ENCODE peak calls at places on chromosome 21, in four cellular contexts. T, D, Q and F are unnamed samples.
A peak's percentile ranks its signal among the peaks of the same experiment; 100 is the strongest.

GRCh38 chr21:43209575-43210453 is 41.0 kb downstream of the CRYAA start:
- DNase-seq in T (no peak), D (no peak), Q (no peak), F (no peak)

GRCh38 chr21:36640260-36641244 is 58.4 kb upstream of the SIM2 start:
- DNase-seq in T (no peak), D (no peak), Q (no peak), F (no peak)

GRCh38 chr21:28738305-28738704 is 254.4 kb downstream of the LTN1 start:
- DNase-seq in T (no peak), D (no peak), Q (no peak), F (no peak)

GRCh38 chr21:36696640-36697472 is 2.1 kb upstream of the SIM2 start:
- DNase-seq in T (peak; percentile 18), D (peak; percentile 45), Q (no peak), F (no peak)

GRCh38 chr21:42829417-42829816 is 49.9 kb downstream of the WDR4 start:
- DNase-seq in T (no peak), D (no peak), Q (no peak), F (no peak)

GRCh38 chr21:19198801-19199200 is 795.2 kb upstream of the TMPRSS15 start:
- DNase-seq in T (no peak), D (no peak), Q (no peak), F (no peak)

GRCh38 chr21:43190544-43191340 is 21.9 kb downstream of the CRYAA start:
- DNase-seq in T (no peak), D (no peak), Q (no peak), F (no peak)

GRCh38 chr21:27371688-27372331 is 404.9 kb upstream of the ADAMTS5 start:
- DNase-seq in T (no peak), D (no peak), Q (no peak), F (peak; percentile 10)

GRCh38 chr21:45449658-45450502 is 44.9 kb downstream of the COL18A1 start:
- DNase-seq in T (no peak), D (no peak), Q (no peak), F (no peak)

GRCh38 chr21:31908106-31909031 is 35.5 kb downstream of the HUNK start:
- DNase-seq in T (no peak), D (no peak), Q (no peak), F (no peak)

GRCh38 chr21:42308914-42309752 is 6.1 kb downstream of the TFF3 start:
- DNase-seq in T (no peak), D (no peak), Q (no peak), F (no peak)

GRCh38 chr21:45525910-45526306 is 16.3 kb downstream of the SLC19A1 start:
- DNase-seq in T (no peak), D (no peak), Q (no peak), F (no peak)

GRCh38 chr21:46439906-46440305 is 18.8 kb upstream of the DIP2A start:
- DNase-seq in T (no peak), D (no peak), Q (no peak), F (no peak)

GRCh38 chr21:45551816-45552695 is 9.8 kb upstream of the SLC19A1 start:
- DNase-seq in T (no peak), D (no peak), Q (no peak), F (no peak)

GRCh38 chr21:39182016-39182415 is 1.2 kb downstream of the PSMG1 start:
- DNase-seq in T (no peak), D (no peak), Q (no peak), F (peak; percentile 68)

GRCh38 chr21:29322570-29322957 is 23.8 kb downstream of the BACH1 start:
- DNase-seq in T (no peak), D (no peak), Q (no peak), F (no peak)

GRCh38 chr21:44529011-44529421 is 11.0 kb downstream of the KRTAP10-1 start:
- DNase-seq in T (no peak), D (no peak), Q (no peak), F (no peak)

GRCh38 chr21:46081022-46081861 is 16.7 kb upstream of the COL6A2 start:
- DNase-seq in T (no peak), D (no peak), Q (no peak), F (no peak)

GRCh38 chr21:37225440-37225839 is 41.7 kb downstream of the VPS26C start:
- DNase-seq in T (no peak), D (no peak), Q (no peak), F (peak; percentile 97)

GRCh38 chr21:35925497-35925896 is 134.8 kb downstream of the SETD4 start:
- DNase-seq in T (no peak), D (no peak), Q (peak; percentile 8), F (peak; percentile 29)

GRCh38 chr21:21028275-21028814 is 30.1 kb downstream of the NCAM2 start:
- DNase-seq in T (no peak), D (no peak), Q (no peak), F (no peak)

GRCh38 chr21:33828083-33828482 is 87.5 kb downstream of the ATP5PO start:
- DNase-seq in T (no peak), D (no peak), Q (no peak), F (no peak)

GRCh38 chr21:44763451-44764318 is 37.9 kb downstream of the UBE2G2 start:
- DNase-seq in T (no peak), D (no peak), Q (no peak), F (no peak)

GRCh38 chr21:34592120-34592561 is 22.8 kb downstream of the RCAN1 start:
- DNase-seq in T (no peak), D (no peak), Q (no peak), F (peak; percentile 58)

GRCh38 chr21:27564684-27565280 is 597.9 kb upstream of the ADAMTS5 start:
- DNase-seq in T (no peak), D (peak; percentile 29), Q (peak; percentile 25), F (peak; percentile 69)